ENCODE peak calls at places on chromosomes 2 and 18, in four cellular contexts. One of them, this sample, is unnamed.

GRCh38 chr2:2286592-2286991 is 44.5 kb downstream of the MYT1L start:
- DNase-seq in T-helper 9 cell: no peak
- DNase-seq in dermis blood vessel endothelial cell: no peak
- DNase-seq in stimulated activated CD4-positive, alpha-beta T cell treated with anti-CD3 and anti-CD28 coated beads, Interleukin-1b, Interleukin-23, amount 100 ng/mL, for 24 hours: no peak
- DNase-seq in this sample: no peak

GRCh38 chr2:181123798-181124217 is 143.4 kb downstream of the UBE2E3 start:
- DNase-seq in T-helper 9 cell: peak; percentile 36
- DNase-seq in dermis blood vessel endothelial cell: peak; percentile 27
- DNase-seq in stimulated activated CD4-positive, alpha-beta T cell treated with anti-CD3 and anti-CD28 coated beads, Interleukin-1b, Interleukin-23, amount 100 ng/mL, for 24 hours: no peak
- DNase-seq in this sample: peak; percentile 94

GRCh38 chr2:98355881-98356280 is 9.6 kb downstream of the CNGA3 start:
- DNase-seq in T-helper 9 cell: no peak
- DNase-seq in dermis blood vessel endothelial cell: no peak
- DNase-seq in stimulated activated CD4-positive, alpha-beta T cell treated with anti-CD3 and anti-CD28 coated beads, Interleukin-1b, Interleukin-23, amount 100 ng/mL, for 24 hours: no peak
- DNase-seq in this sample: no peak

GRCh38 chr2:95075440-95075885 is 46.1 kb downstream of the MRPS5 start:
- DNase-seq in T-helper 9 cell: no peak
- DNase-seq in dermis blood vessel endothelial cell: no peak
- DNase-seq in stimulated activated CD4-positive, alpha-beta T cell treated with anti-CD3 and anti-CD28 coated beads, Interleukin-1b, Interleukin-23, amount 100 ng/mL, for 24 hours: no peak
- DNase-seq in this sample: no peak

GRCh38 chr2:127427376-127428056 is 9.3 kb downstream of the PROC start:
- DNase-seq in T-helper 9 cell: no peak
- DNase-seq in dermis blood vessel endothelial cell: no peak
- DNase-seq in stimulated activated CD4-positive, alpha-beta T cell treated with anti-CD3 and anti-CD28 coated beads, Interleukin-1b, Interleukin-23, amount 100 ng/mL, for 24 hours: no peak
- DNase-seq in this sample: no peak

GRCh38 chr18:73952296-73952946 is 195.2 kb downstream of the FBXO15 start:
- DNase-seq in T-helper 9 cell: no peak
- DNase-seq in dermis blood vessel endothelial cell: no peak
- DNase-seq in stimulated activated CD4-positive, alpha-beta T cell treated with anti-CD3 and anti-CD28 coated beads, Interleukin-1b, Interleukin-23, amount 100 ng/mL, for 24 hours: no peak
- DNase-seq in this sample: no peak

GRCh38 chr2:219335373-219335786 is 2.8 kb upstream of the RESP18 start:
- DNase-seq in T-helper 9 cell: no peak
- DNase-seq in dermis blood vessel endothelial cell: no peak
- DNase-seq in stimulated activated CD4-positive, alpha-beta T cell treated with anti-CD3 and anti-CD28 coated beads, Interleukin-1b, Interleukin-23, amount 100 ng/mL, for 24 hours: no peak
- DNase-seq in this sample: no peak

GRCh38 chr2:121501070-121501469 is 29.6 kb upstream of the RNU4ATAC start:
- DNase-seq in T-helper 9 cell: no peak
- DNase-seq in dermis blood vessel endothelial cell: no peak
- DNase-seq in stimulated activated CD4-positive, alpha-beta T cell treated with anti-CD3 and anti-CD28 coated beads, Interleukin-1b, Interleukin-23, amount 100 ng/mL, for 24 hours: no peak
- DNase-seq in this sample: no peak

GRCh38 chr2:215530191-215530968 is 94.5 kb upstream of the FN1 start:
- DNase-seq in T-helper 9 cell: no peak
- DNase-seq in dermis blood vessel endothelial cell: peak; percentile 56
- DNase-seq in stimulated activated CD4-positive, alpha-beta T cell treated with anti-CD3 and anti-CD28 coated beads, Interleukin-1b, Interleukin-23, amount 100 ng/mL, for 24 hours: no peak
- DNase-seq in this sample: no peak

GRCh38 chr2:105317937-105318336 is 11.6 kb downstream of the TGFBRAP1 start:
- DNase-seq in T-helper 9 cell: no peak
- DNase-seq in dermis blood vessel endothelial cell: peak; percentile 68
- DNase-seq in stimulated activated CD4-positive, alpha-beta T cell treated with anti-CD3 and anti-CD28 coated beads, Interleukin-1b, Interleukin-23, amount 100 ng/mL, for 24 hours: no peak
- DNase-seq in this sample: no peak

GRCh38 chr2:14944562-14945346 is 312.2 kb downstream of the LRATD1 start:
- DNase-seq in T-helper 9 cell: no peak
- DNase-seq in dermis blood vessel endothelial cell: peak; percentile 59
- DNase-seq in stimulated activated CD4-positive, alpha-beta T cell treated with anti-CD3 and anti-CD28 coated beads, Interleukin-1b, Interleukin-23, amount 100 ng/mL, for 24 hours: no peak
- DNase-seq in this sample: peak; percentile 46

GRCh38 chr2:46887028-46887885 is 28.3 kb downstream of the MCFD2 start:
- DNase-seq in T-helper 9 cell: no peak
- DNase-seq in dermis blood vessel endothelial cell: no peak
- DNase-seq in stimulated activated CD4-positive, alpha-beta T cell treated with anti-CD3 and anti-CD28 coated beads, Interleukin-1b, Interleukin-23, amount 100 ng/mL, for 24 hours: no peak
- DNase-seq in this sample: no peak

GRCh38 chr2:58762176-58762781 is 521.2 kb upstream of the FANCL start:
- DNase-seq in T-helper 9 cell: no peak
- DNase-seq in dermis blood vessel endothelial cell: peak; percentile 55
- DNase-seq in stimulated activated CD4-positive, alpha-beta T cell treated with anti-CD3 and anti-CD28 coated beads, Interleukin-1b, Interleukin-23, amount 100 ng/mL, for 24 hours: no peak
- DNase-seq in this sample: peak; percentile 55

GRCh38 chr2:12980817-12981216 is 264.1 kb downstream of the TRIB2 start:
- DNase-seq in T-helper 9 cell: no peak
- DNase-seq in dermis blood vessel endothelial cell: peak; percentile 66
- DNase-seq in stimulated activated CD4-positive, alpha-beta T cell treated with anti-CD3 and anti-CD28 coated beads, Interleukin-1b, Interleukin-23, amount 100 ng/mL, for 24 hours: no peak
- DNase-seq in this sample: no peak

GRCh38 chr2:232689152-232689910 is 7.8 kb upstream of the GIGYF2 start:
- DNase-seq in T-helper 9 cell: no peak
- DNase-seq in dermis blood vessel endothelial cell: peak; percentile 77
- DNase-seq in stimulated activated CD4-positive, alpha-beta T cell treated with anti-CD3 and anti-CD28 coated beads, Interleukin-1b, Interleukin-23, amount 100 ng/mL, for 24 hours: no peak
- DNase-seq in this sample: no peak

GRCh38 chr2:86218124-86218523 is 18.9 kb downstream of the MRPL35 start:
- DNase-seq in T-helper 9 cell: no peak
- DNase-seq in dermis blood vessel endothelial cell: no peak
- DNase-seq in stimulated activated CD4-positive, alpha-beta T cell treated with anti-CD3 and anti-CD28 coated beads, Interleukin-1b, Interleukin-23, amount 100 ng/mL, for 24 hours: no peak
- DNase-seq in this sample: no peak

This sample was measured in GM12865.